ENCODE peak calls at places on chromosomes 4 and X, in four cellular contexts. N is brain microvascular endothelial cell; H is COR-L47; X is stimulated activated naive B cell treated with anti-CD40 and anti-IgM and Interleukin-4, amounts not matched to agents 10 μg/mL and 1 μg/mL and 100 μg/mL, for 72 hours. B is an unnamed sample.

GRCh38 chr4:151251922-151252321 is 25.0 kb upstream of the PRSS48 start:
- DNase-seq in H (no peak), X (no peak), N (no peak), B (no peak)

GRCh38 chr4:35897808-35898207 is 346.5 kb downstream of the ARAP2 start:
- DNase-seq in X (no peak), N (no peak), H (no peak), B (no peak)

GRCh38 chr4:94472056-94472826 is 20.5 kb downstream of the PDLIM5 start:
- DNase-seq in N (no peak), H (peak), X (no peak), B (peak)

GRCh38 chr4:10872833-10873517 is 188.4 kb upstream of the CLNK start:
- DNase-seq in N (no peak), X (no peak), H (no peak), B (no peak)

GRCh38 chr4:175469519-175469918 is 342.5 kb downstream of the GPM6A start:
- DNase-seq in X (no peak), N (peak), H (no peak), B (no peak)

GRCh38 chr4:54085284-54085683 is 14.7 kb upstream of the GSX2 start:
- DNase-seq in H (no peak), N (peak), X (no peak), B (no peak)

GRCh38 chr4:48578132-48578964 is 88.3 kb downstream of the ZAR1 start:
- DNase-seq in X (peak), H (peak), N (peak), B (peak)

GRCh38 chr4:183766140-183766539 is 107.0 kb downstream of the TRAPPC11 start:
- DNase-seq in X (no peak), H (no peak), N (no peak), B (no peak)

GRCh38 chrX:150897371-150898319 is 823 bp downstream of the CD99L2 start:
- DNase-seq in N (no peak), H (peak), X (peak), B (peak)

GRCh38 chrX:77572322-77572721 is 125.1 kb downstream of the FGF16 start:
- DNase-seq in X (no peak), N (no peak), H (no peak), B (no peak)

GRCh38 chrX:1027133-1027532 is 185.3 kb downstream of the CRLF2 start:
- DNase-seq in H (no peak), X (peak), N (no peak), B (no peak)

GRCh38 chr4:137768196-137768595 is 235.9 kb upstream of the PCDH18 start:
- DNase-seq in X (no peak), H (no peak), N (no peak), B (no peak)

GRCh38 chrX:20477836-20478532 is 211.3 kb upstream of the RPS6KA3 start:
- DNase-seq in H (peak), X (no peak), N (no peak), B (peak)

GRCh38 chr4:123340381-123340701 is 56.3 kb upstream of the SPRY1 start:
- DNase-seq in X (no peak), N (peak), H (no peak), B (no peak)

GRCh38 chr4:6844986-6845385 is 62.5 kb downstream of the KIAA0232 start:
- DNase-seq in H (no peak), N (no peak), X (no peak), B (no peak)

GRCh38 chr4:3311489-3312171 is 18.8 kb downstream of the RGS12 start:
- DNase-seq in X (no peak), N (no peak), H (no peak), B (peak)

GRCh38 chr4:55547461-55547770 is 707 bp upstream of the CLOCK start:
- DNase-seq in N (peak), X (no peak), H (peak), B (peak)

B was measured in NCI-H2171 treated with DMSO at 0.1 percent for 48 hours.